ENCODE peak calls at places on chromosomes 16 and 17, in five cellular contexts. One of them, this sample, is unnamed.

GRCh38 chr16:51875834-51876725 is 670.9 kb downstream of the TOX3 start:
- DNase-seq in HAP-1: no peak
- DNase-seq in iPS DF 6.9: no peak
- DNase-seq in osteoblast: no peak
- DNase-seq in upper lobe of right lung: no peak
- DNase-seq in this sample: no peak

GRCh38 chr17:55062921-55063320 is 94.4 kb downstream of the STXBP4 start:
- DNase-seq in HAP-1: no peak
- DNase-seq in iPS DF 6.9: no peak
- DNase-seq in osteoblast: no peak
- DNase-seq in upper lobe of right lung: no peak
- DNase-seq in this sample: no peak

GRCh38 chr17:56262854-56263253 is 109.6 kb downstream of the ANKFN1 start:
- DNase-seq in HAP-1: no peak
- DNase-seq in iPS DF 6.9: no peak
- DNase-seq in osteoblast: no peak
- DNase-seq in upper lobe of right lung: no peak
- DNase-seq in this sample: no peak

GRCh38 chr17:55089251-55089650 is 120.7 kb downstream of the STXBP4 start:
- DNase-seq in HAP-1: no peak
- DNase-seq in iPS DF 6.9: no peak
- DNase-seq in osteoblast: no peak
- DNase-seq in upper lobe of right lung: no peak
- DNase-seq in this sample: no peak

GRCh38 chr16:66911112-66911511 is 7.6 kb downstream of the CDH16 start:
- DNase-seq in HAP-1: no peak
- DNase-seq in iPS DF 6.9: no peak
- DNase-seq in osteoblast: peak; percentile 86
- DNase-seq in upper lobe of right lung: no peak
- DNase-seq in this sample: peak; percentile 41

GRCh38 chr16:55542459-55543082 is 23.9 kb upstream of the CAPNS2 start:
- DNase-seq in HAP-1: no peak
- DNase-seq in iPS DF 6.9: no peak
- DNase-seq in osteoblast: no peak
- DNase-seq in upper lobe of right lung: no peak
- DNase-seq in this sample: no peak

GRCh38 chr16:68372381-68372720 is 61.5 kb downstream of the PRMT7 start:
- DNase-seq in HAP-1: no peak
- DNase-seq in iPS DF 6.9: no peak
- DNase-seq in osteoblast: peak; percentile 44
- DNase-seq in upper lobe of right lung: no peak
- DNase-seq in this sample: no peak

GRCh38 chr17:66543526-66543925 is 241.1 kb downstream of the PRKCA start:
- DNase-seq in HAP-1: no peak
- DNase-seq in iPS DF 6.9: no peak
- DNase-seq in osteoblast: no peak
- DNase-seq in upper lobe of right lung: no peak
- DNase-seq in this sample: no peak

GRCh38 chr16:88816736-88817535 is 5.2 kb upstream of the APRT start:
- DNase-seq in HAP-1: no peak
- DNase-seq in iPS DF 6.9: no peak
- DNase-seq in osteoblast: no peak
- DNase-seq in upper lobe of right lung: no peak
- DNase-seq in this sample: no peak

GRCh38 chr17:76670020-76670707 is 26.6 kb upstream of the ST6GALNAC1 start:
- DNase-seq in HAP-1: no peak
- DNase-seq in iPS DF 6.9: no peak
- DNase-seq in osteoblast: peak; percentile 2
- DNase-seq in upper lobe of right lung: no peak
- DNase-seq in this sample: no peak

GRCh38 chr17:76671912-76672262 is 28.3 kb upstream of the ST6GALNAC1 start:
- DNase-seq in HAP-1: no peak
- DNase-seq in iPS DF 6.9: no peak
- DNase-seq in osteoblast: no peak
- DNase-seq in upper lobe of right lung: no peak
- DNase-seq in this sample: no peak

GRCh38 chr17:76671123-76671911 is 27.8 kb upstream of the ST6GALNAC1 start:
- DNase-seq in HAP-1: peak; percentile 100
- DNase-seq in iPS DF 6.9: peak; percentile 100
- DNase-seq in osteoblast: peak; percentile 98
- DNase-seq in upper lobe of right lung: peak; percentile 100
- DNase-seq in this sample: peak; percentile 99

GRCh38 chr17:76672270-76672851 is 28.8 kb upstream of the ST6GALNAC1 start:
- DNase-seq in HAP-1: no peak
- DNase-seq in iPS DF 6.9: no peak
- DNase-seq in osteoblast: peak; percentile 86
- DNase-seq in upper lobe of right lung: no peak
- DNase-seq in this sample: peak; percentile 11

GRCh38 chr17:76670708-76671122 is 27.2 kb upstream of the ST6GALNAC1 start:
- DNase-seq in HAP-1: no peak
- DNase-seq in iPS DF 6.9: no peak
- DNase-seq in osteoblast: no peak
- DNase-seq in upper lobe of right lung: no peak
- DNase-seq in this sample: peak; percentile 28
- H3K4me3 ChIP-seq in HAP-1: no peak overlapping the region
- H3K4me3 ChIP-seq in iPS DF 6.9: no peak overlapping the region
- H3K4me3 ChIP-seq in osteoblast: no peak overlapping the region
- H3K4me3 ChIP-seq in upper lobe of right lung: no peak overlapping the region
- H3K4me3 ChIP-seq in this sample: peak overlapping the region; percentile 46

DNA sequence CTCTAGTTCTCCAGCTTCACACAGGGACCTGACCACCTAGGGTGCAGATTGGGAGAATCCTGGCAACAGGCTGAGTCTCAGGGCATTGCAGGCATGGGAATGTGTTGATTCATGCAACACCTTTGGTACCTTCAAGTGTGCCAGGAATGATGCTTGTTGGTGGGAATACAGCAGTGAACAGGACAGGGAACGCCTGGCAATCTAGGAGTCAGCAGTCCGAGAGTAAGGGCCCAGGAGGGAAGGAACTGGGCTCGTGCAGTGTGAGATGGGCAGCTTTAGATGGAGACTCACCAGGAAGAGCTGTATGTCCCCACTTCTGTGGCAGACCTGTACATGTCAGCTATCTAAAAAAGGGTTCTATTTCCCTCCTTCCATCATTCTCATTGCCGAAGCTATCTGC is 12.0 kb upstream of the MRC2 start:
- DNase-seq in HAP-1: no peak
- DNase-seq in iPS DF 6.9: no peak
- DNase-seq in osteoblast: peak; percentile 30
- DNase-seq in upper lobe of right lung: no peak
- DNase-seq in this sample: no peak
- H3K27me3 ChIP-seq in HAP-1: no peaks in the 10 kb centered on the region
- H3K27me3 ChIP-seq in iPS DF 6.9: no peaks in the 10 kb centered on the region
- H3K27me3 ChIP-seq in osteoblast: no peaks in the 10 kb centered on the region
- H3K27me3 ChIP-seq in upper lobe of right lung: no peaks in the 10 kb centered on the region
- H3K27me3 ChIP-seq in this sample: no peaks in the 10 kb centered on the region

GRCh38 chr16:13236308-13236707 is 334.9 kb downstream of the SHISA9 start:
- DNase-seq in HAP-1: no peak
- DNase-seq in iPS DF 6.9: no peak
- DNase-seq in osteoblast: no peak
- DNase-seq in upper lobe of right lung: no peak
- DNase-seq in this sample: no peak

GRCh38 chr16:13229039-13229438 is 327.6 kb downstream of the SHISA9 start:
- DNase-seq in HAP-1: no peak
- DNase-seq in iPS DF 6.9: no peak
- DNase-seq in osteoblast: no peak
- DNase-seq in upper lobe of right lung: no peak
- DNase-seq in this sample: no peak

GRCh38 chr16:13234999-13235398 is 333.6 kb downstream of the SHISA9 start:
- DNase-seq in HAP-1: no peak
- DNase-seq in iPS DF 6.9: no peak
- DNase-seq in osteoblast: no peak
- DNase-seq in upper lobe of right lung: no peak
- DNase-seq in this sample: no peak

GRCh38 chr16:13231365-13231764 is 330.0 kb downstream of the SHISA9 start:
- DNase-seq in HAP-1: no peak
- DNase-seq in iPS DF 6.9: peak; percentile 41
- DNase-seq in osteoblast: no peak
- DNase-seq in upper lobe of right lung: no peak
- DNase-seq in this sample: peak; percentile 32
- H3K36me3 ChIP-seq in HAP-1: no peaks in the 10 kb centered on the region
- H3K36me3 ChIP-seq in iPS DF 6.9: no peaks in the 10 kb centered on the region
- H3K36me3 ChIP-seq in osteoblast: no peaks in the 10 kb centered on the region
- H3K36me3 ChIP-seq in upper lobe of right lung: no peaks in the 10 kb centered on the region
- H3K36me3 ChIP-seq in this sample: no peaks in the 10 kb centered on the region

DNA sequence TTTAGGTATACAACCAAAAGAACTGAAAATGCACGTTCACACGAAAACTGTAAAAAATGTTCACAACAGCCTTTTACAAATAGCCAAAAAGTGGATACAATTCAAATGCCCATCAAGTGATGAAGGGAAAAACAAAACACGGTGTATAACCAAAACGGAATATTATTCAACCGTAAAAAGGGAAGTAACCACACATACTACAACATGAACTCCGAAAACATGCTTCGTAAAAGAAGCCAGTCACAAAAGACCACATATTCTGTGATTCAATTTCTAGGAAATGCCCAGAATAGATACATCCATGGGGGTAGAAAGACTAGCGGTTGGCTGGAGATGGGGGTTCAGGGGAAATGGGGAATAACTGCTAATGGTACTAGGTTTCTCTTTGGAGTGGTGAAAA is 81.5 kb upstream of the TRAP1 start:
- DNase-seq in HAP-1: no peak
- DNase-seq in iPS DF 6.9: no peak
- DNase-seq in osteoblast: no peak
- DNase-seq in upper lobe of right lung: no peak
- DNase-seq in this sample: no peak
- H3K4me3 ChIP-seq in HAP-1: no peak overlapping the region
- H3K4me3 ChIP-seq in iPS DF 6.9: no peak overlapping the region
- H3K4me3 ChIP-seq in osteoblast: no peak overlapping the region
- H3K4me3 ChIP-seq in upper lobe of right lung: no peak overlapping the region
- H3K4me3 ChIP-seq in this sample: no peak overlapping the region